ENCODE peak calls at places on chromosomes 11 and 22, in seven cellular contexts. D, C, T, N, X, L and J are unnamed samples. For H3K4me1, the result is how much of the 10 kb centered on the place peaks cover.

GRCh38 chr11:129968611-129969419 is 33.8 kb downstream of the PRDM10 start:
- DNase-seq in C (no peak), T (no peak), L (no peak), N (no peak), X (no peak), D (no peak), J (no peak)

GRCh38 chr11:44775366-44776356 is 48.9 kb downstream of the TSPAN18 start:
- DNase-seq in L (peak), N (no peak), C (peak), X (no peak), D (peak), T (peak), J (peak)

GRCh38 chr11:93986716-93987115 is 34.4 kb upstream of the HEPHL1 start:
- DNase-seq in T (peak), D (no peak), L (peak), N (no peak), C (no peak), X (peak), J (peak)

GRCh38 chr11:119093951-119094815 is 7.5 kb downstream of the DPAGT1 start:
- DNase-seq in T (peak), X (peak), D (no peak), L (peak), N (no peak), C (no peak), J (no peak)

GRCh38 chr22:33271390-33272161 is 213.4 kb upstream of the SYN3 start:
- DNase-seq in N (peak), L (no peak), X (no peak), C (peak), T (peak), D (no peak), J (no peak)

GRCh38 chr22:20981787-20982562 is at the start of gene LZTR1:
- DNase-seq in D (peak), N (peak), C (peak), X (peak), L (peak), T (peak), J (peak)

GRCh38 chr11:57485217-57486007 is 25.1 kb downstream of the RTN4RL2 start:
- DNase-seq in X (no peak), T (no peak), D (no peak), L (no peak), N (no peak), C (no peak), J (no peak)

GRCh38 chr11:66115638-66116410 is 45.8 kb downstream of the PACS1 start:
- DNase-seq in D (peak), X (no peak), L (no peak), N (no peak), C (no peak), T (no peak), J (no peak)

GRCh38 chr11:128716661-128717210 is 22.9 kb downstream of the FLI1 start:
- DNase-seq in D (peak), L (no peak), T (no peak), N (peak), C (no peak), X (no peak), J (no peak)

GRCh38 chr11:22510741-22511140 is 114.9 kb downstream of the FANCF start:
- DNase-seq in C (no peak), N (no peak), T (no peak), X (no peak), L (no peak), D (no peak), J (peak)

GRCh38 chr22:20305894-20306645 is 13.8 kb downstream of the DGCR6L start:
- DNase-seq in L (no peak), X (peak), D (no peak), C (no peak), N (no peak), T (no peak), J (no peak)

GRCh38 chr11:115522302-115522701 is 18.1 kb upstream of the CADM1 start:
- DNase-seq in T (no peak), X (no peak), N (no peak), C (no peak), L (no peak), D (no peak), J (no peak)

GRCh38 chr11:71948314-71949027 is 19.6 kb downstream of the RNF121 start:
- DNase-seq in L (peak), T (no peak), N (no peak), C (no peak), X (no peak), D (no peak), J (no peak)

GRCh38 chr11:34317038-34317360 is 40.8 kb downstream of the ABTB2 start:
- DNase-seq in X (no peak), N (no peak), D (no peak), T (no peak), L (no peak), C (no peak), J (no peak)

GRCh38 chr11:74388678-74389327 is 9.4 kb downstream of the PGM2L1 start:
- DNase-seq in L (peak), D (peak), X (no peak), T (peak), C (peak), N (peak), J (no peak)

GRCh38 chr11:129643031-129643721 is 172.5 kb upstream of the TMEM45B start:
- DNase-seq in L (no peak), D (no peak), X (no peak), C (no peak), N (no peak), T (peak), J (peak)

GRCh38 chr22:35313311-35314121 is 13.8 kb downstream of the TOM1 start:
- DNase-seq in N (peak), X (no peak), T (no peak), D (no peak), L (peak), C (peak), J (no peak)

GRCh38 chr22:50208939-50209892 is 8.4 kb downstream of the SELENOO start:
- DNase-seq in N (no peak), X (peak), D (no peak), C (no peak), T (no peak), L (no peak), J (no peak)

GRCh38 chr11:124864892-124865180 is 396 bp upstream of the ROBO3 start:
- DNase-seq in N (no peak), X (no peak), D (no peak), C (no peak), L (no peak), T (no peak), J (no peak)

GRCh38 chr11:59728913-59729312 is 15.3 kb upstream of the OR10V1 start:
- DNase-seq in L (no peak), N (no peak), T (no peak), D (no peak), X (peak), C (no peak), J (no peak)

GRCh38 chr11:134261626-134262488 is 8.5 kb downstream of the ACAD8 start:
- DNase-seq in C (no peak), X (no peak), N (no peak), T (no peak), D (peak), L (peak), J (peak)

GRCh38 chr11:103659138-103659734 is 377.2 kb upstream of the DDI1 start:
- DNase-seq in T (no peak), D (no peak), N (no peak), L (no peak), C (no peak), X (no peak), J (peak)

GRCh38 chr11:90438069-90438468 is 215.2 kb upstream of the CHORDC1 start:
- DNase-seq in X (no peak), C (no peak), L (no peak), D (no peak), N (no peak), T (no peak), J (no peak)

GRCh38 chr11:114375052-114375451 is 25.3 kb downstream of the C11orf71 start:
- DNase-seq in C (no peak), X (no peak), N (no peak), D (no peak), L (no peak), T (no peak), J (no peak)

GRCh38 chr11:64100345-64100744 is 64.6 kb downstream of the FLRT1 start:
- DNase-seq in N (no peak), D (no peak), L (no peak), X (no peak), T (no peak), C (no peak), J (no peak)

GRCh38 chr11:118689852-118690552 is 10.6 kb upstream of the TREH start:
- DNase-seq in X (peak), D (peak), C (peak), N (peak), L (peak), T (peak), J (peak)

GRCh38 chr11:1055990-1056771 is 18.5 kb upstream of the MUC2 start:
- DNase-seq in N (peak), C (no peak), D (no peak), L (no peak), X (peak), T (no peak), J (no peak)

GRCh38 chr11:33723238-33723881 is 12.9 kb downstream of the CD59 start:
- DNase-seq in C (peak), T (no peak), X (no peak), L (peak), N (no peak), D (no peak), J (peak)

GRCh38 chr11:73750238-73750637 is 10.6 kb downstream of the RAB6A start:
- DNase-seq in C (no peak), X (no peak), T (no peak), L (no peak), N (no peak), D (no peak), J (no peak)

GRCh38 chr11:134124660-134125451 is 56.0 kb downstream of the JAM3 start:
- DNase-seq in T (peak), D (peak), X (peak), N (peak), L (peak), C (peak), J (no peak)

GRCh38 chr22:24402460-24403192 is 24.8 kb upstream of the ADORA2A start:
- DNase-seq in L (peak), C (peak), N (peak), T (peak), X (no peak), D (no peak), J (peak)

GRCh38 chr11:70568504-70569172 is 170.3 kb downstream of the CTTN start:
- DNase-seq in C (peak), T (peak), N (peak), L (peak), X (peak), D (no peak), J (no peak)

GRCh38 chr22:40156001-40156516 is 21.7 kb upstream of the TNRC6B start:
- DNase-seq in L (peak), T (peak), N (no peak), D (peak), X (no peak), C (no peak), J (peak)

GRCh38 chr11:75768112-75768908 is at the start of gene DGAT2:
- DNase-seq in D (peak), L (peak), C (peak), X (peak), N (peak), T (peak), J (no peak)

GRCh38 chr11:75767228-75767572 is 1.4 kb upstream of the DGAT2 start:
- DNase-seq in T (no peak), X (no peak), D (no peak), C (no peak), L (no peak), N (peak), J (no peak)

GRCh38 chr11:75766449-75767227 is 1.9 kb upstream of the DGAT2 start:
- DNase-seq in L (no peak), D (no peak), T (no peak), X (no peak), N (peak), C (no peak), J (no peak)

GRCh38 chr11:75768909-75769771 is 562 bp downstream of the DGAT2 start:
- DNase-seq in C (no peak), L (no peak), T (peak), X (no peak), D (no peak), N (no peak), J (no peak)

DNA sequence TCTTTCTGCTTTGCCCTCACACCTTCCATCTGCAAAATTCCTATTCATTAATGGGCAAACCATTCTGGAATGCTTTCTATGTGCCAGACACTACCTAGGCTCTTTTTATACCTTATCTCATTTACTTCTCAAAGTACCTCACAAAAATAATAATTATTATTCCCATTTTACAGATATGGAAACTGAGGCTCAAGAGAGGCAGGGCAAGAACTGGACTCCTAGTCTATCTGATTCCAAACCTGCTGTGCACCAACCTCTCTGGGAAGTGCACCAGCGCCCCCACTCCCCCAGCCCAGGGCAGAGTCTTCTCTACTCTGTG is 826 bp upstream of the DGAT2 start:
- DNase-seq in X (no peak), N (no peak), D (no peak), C (no peak), T (no peak), L (no peak), J (no peak)
- H3K4me1 ChIP-seq in X (under half), N (under half), D (under half), C (under half), T (under half), L (under half), J (under half)

DNA sequence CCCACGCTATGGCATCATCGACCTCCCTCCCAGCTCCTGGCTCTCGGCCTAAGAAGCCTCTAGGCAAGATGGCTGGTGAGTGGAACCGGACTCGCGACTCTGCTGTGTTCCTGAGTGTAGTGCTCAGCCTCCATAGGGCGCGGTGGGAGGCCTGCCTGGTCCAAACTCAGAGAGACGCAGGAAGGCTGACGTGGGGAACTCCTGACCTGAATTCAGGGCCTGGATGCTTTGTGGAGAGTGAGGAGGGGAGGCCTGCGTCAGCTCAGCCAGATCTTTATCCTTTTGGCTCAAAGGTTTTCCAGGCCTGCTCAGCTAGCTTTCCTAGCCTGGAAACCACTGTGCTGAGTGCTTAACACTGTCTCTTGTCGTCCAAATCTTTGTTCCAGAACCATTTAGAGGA is 8.0 kb downstream of the TIRAP start:
- DNase-seq in L (no peak), C (no peak), D (no peak), T (no peak), N (no peak), X (no peak), J (no peak)
- TF ChIP-seq CTCF in L (no peak), C (no peak), D (no peak), T (no peak), N (no peak), X (no peak), J (no peak)

GRCh38 chr11:68929706-68930605 is 26.3 kb downstream of the IGHMBP2 start:
- DNase-seq in D (no peak), T (no peak), L (no peak), X (no peak), N (no peak), C (no peak), J (no peak)

GRCh38 chr11:68931911-68932310 is 28.2 kb downstream of the IGHMBP2 start:
- DNase-seq in L (no peak), T (no peak), N (no peak), D (no peak), X (no peak), C (no peak), J (no peak)

GRCh38 chr11:68932358-68932757 is 28.7 kb downstream of the IGHMBP2 start:
- DNase-seq in T (no peak), D (no peak), L (no peak), X (no peak), C (no peak), N (no peak), J (no peak)

GRCh38 chr11:68932933-68933577 is 29.4 kb downstream of the IGHMBP2 start:
- DNase-seq in T (no peak), L (no peak), X (no peak), C (no peak), N (no peak), D (no peak), J (no peak)

DNA sequence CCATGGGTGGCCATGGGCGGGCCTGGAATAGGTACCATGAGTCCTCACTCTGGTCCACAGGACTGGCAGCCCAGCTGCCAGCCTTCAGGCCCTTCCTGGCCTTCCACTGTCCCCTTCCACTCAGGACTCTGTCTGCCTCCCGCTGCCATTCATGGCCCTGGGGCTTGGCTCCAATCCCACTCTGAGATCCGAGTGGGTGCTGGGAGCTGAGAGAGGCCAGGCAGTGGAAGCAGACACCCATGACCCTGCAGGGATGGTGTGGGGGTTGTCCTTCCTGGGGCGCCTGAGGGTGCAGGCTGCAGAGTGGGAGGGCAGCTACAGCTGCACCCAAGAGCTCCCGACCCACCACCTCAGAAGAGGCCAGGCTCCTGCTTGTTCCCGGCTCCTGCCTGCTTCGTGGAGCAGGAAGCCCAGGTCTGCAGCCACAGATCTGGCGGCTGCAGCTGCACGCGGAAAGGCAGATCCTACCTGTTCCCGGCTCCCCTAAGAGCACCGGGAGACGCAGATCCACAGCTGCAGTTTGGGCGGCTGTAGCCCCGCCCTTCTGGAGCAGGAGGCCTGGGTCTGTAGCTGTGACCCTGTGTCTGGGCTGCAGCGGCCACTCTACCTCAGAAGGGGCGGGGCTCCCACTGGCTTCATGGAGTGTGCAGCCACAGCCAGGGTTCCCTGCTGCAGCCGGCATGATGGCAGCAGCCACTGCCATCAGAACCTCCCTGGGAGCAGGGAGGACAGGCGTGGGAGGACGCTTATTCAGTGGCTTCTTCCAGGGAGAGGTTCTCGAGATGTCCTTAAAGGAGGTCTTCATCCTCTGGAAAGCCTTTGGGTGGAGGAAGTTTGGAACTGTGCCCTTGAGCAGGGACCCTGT is 27.5 kb downstream of the IGHMBP2 start:
- DNase-seq in C (no peak), X (no peak), L (no peak), D (no peak), T (no peak), N (no peak), J (no peak)
- H3K4me1 ChIP-seq in C (under half), X (under half), L (under half), D (under half), T (under half), N (under half), J (under half)

GRCh38 chr11:112942966-112943643 is 18.1 kb upstream of the NCAM1 start:
- DNase-seq in T (no peak), C (no peak), D (no peak), X (no peak), L (no peak), N (no peak), J (no peak)
- TF ChIP-seq CTCF in T (no peak), C (no peak), D (no peak), X (no peak), L (no peak), N (no peak), J (no peak)

DNA sequence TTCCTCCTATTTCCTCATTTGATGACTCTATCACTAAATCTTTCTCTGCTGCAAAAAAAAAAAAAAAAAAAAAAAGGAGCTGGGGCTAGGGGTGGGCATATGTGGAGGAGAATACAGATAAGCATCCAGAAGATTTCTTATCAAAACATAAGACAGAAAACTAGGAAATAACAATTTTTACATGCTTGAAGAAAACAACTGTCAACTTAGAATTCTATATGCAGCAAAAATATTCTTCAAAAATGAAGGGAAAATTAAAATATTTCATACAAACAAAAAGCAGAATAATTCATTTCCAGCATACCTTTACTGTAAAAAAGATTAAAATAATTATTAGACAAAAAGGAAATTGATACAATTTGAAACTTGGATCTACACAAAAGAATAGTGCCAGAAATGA is 38.7 kb downstream of the GDPD4 start:
- DNase-seq in N (no peak), L (no peak), X (no peak), T (no peak), C (no peak), D (no peak), J (no peak)
- H3K4me1 ChIP-seq in N (under half), L (under half), X (under half), T (under half), C (under half), D (under half), J (under half)

DNA sequence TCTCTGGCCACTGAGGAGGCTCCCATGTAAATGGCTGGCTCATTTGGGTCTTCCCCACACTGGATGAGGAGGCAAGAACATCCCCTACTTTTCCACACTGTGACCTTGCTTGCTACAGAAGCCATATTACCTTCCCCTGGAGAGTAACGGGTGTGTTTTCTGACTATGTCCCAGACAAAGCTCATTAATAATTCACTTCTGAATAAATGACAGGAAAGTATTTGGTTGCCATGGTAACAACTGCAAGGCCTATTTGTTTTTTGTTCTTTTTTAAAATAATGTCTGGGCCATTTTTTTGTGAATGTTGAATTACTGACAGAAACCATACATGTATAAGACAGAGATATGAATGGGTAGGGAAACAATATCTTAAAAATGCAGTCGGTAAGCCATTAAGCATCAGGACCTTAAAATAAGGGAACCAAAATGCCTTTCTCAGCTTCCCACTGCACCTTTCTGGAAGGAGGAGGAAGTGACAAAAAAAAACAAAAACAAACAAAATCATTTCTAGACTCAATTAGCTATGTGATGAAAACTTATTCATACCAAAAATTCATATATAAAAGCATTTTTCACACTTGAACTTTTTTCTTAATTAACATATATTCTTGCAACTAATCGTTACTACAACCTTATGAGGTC is 31.9 kb downstream of the SLC1A2 start:
- DNase-seq in C (no peak), D (no peak), X (no peak), N (no peak), T (no peak), L (no peak), J (no peak)
- TF ChIP-seq CTCF in C (no peak), D (no peak), X (peak), N (peak), T (peak), L (no peak), J (no peak)